ENCODE peak calls at places on chromosome 22, in six cellular contexts. One of them, this sample, is unnamed. For H3K27me3, the result is how much of the 10 kb centered on the place peaks cover.

GRCh38 chr22:23219787-23220484 is 39.6 kb downstream of the BCR start:
- DNase-seq in neural progenitor cell: no peak
- DNase-seq in mesenchymal stem cell: peak
- DNase-seq in colonic mucosa: peak
- DNase-seq in tibial artery: peak
- DNase-seq in cardiac muscle cell: peak
- DNase-seq in this sample: peak

GRCh38 chr22:19784396-19785175 is 24.0 kb downstream of the TBX1 start:
- DNase-seq in neural progenitor cell: no peak
- DNase-seq in mesenchymal stem cell: no peak
- DNase-seq in colonic mucosa: no peak
- DNase-seq in tibial artery: no peak
- DNase-seq in cardiac muscle cell: no peak
- DNase-seq in this sample: no peak

GRCh38 chr22:25076281-25076680 is 123.4 kb upstream of the CRYBB3 start:
- DNase-seq in neural progenitor cell: no peak
- DNase-seq in mesenchymal stem cell: no peak
- DNase-seq in colonic mucosa: no peak
- DNase-seq in tibial artery: no peak
- DNase-seq in cardiac muscle cell: no peak
- DNase-seq in this sample: no peak

GRCh38 chr22:23882370-23882769 is 11.8 kb upstream of the MIF start:
- DNase-seq in neural progenitor cell: no peak
- DNase-seq in mesenchymal stem cell: no peak
- DNase-seq in colonic mucosa: no peak
- DNase-seq in tibial artery: no peak
- DNase-seq in cardiac muscle cell: no peak
- DNase-seq in this sample: no peak

GRCh38 chr22:38954414-38955043 is 2.9 kb upstream of the APOBEC3A start:
- DNase-seq in neural progenitor cell: no peak
- DNase-seq in mesenchymal stem cell: no peak
- DNase-seq in colonic mucosa: no peak
- DNase-seq in tibial artery: peak
- DNase-seq in cardiac muscle cell: no peak
- DNase-seq in this sample: no peak

GRCh38 chr22:23696326-23696851 is 5.6 kb downstream of the RGL4 start:
- DNase-seq in neural progenitor cell: no peak
- DNase-seq in mesenchymal stem cell: no peak
- DNase-seq in colonic mucosa: no peak
- DNase-seq in tibial artery: no peak
- DNase-seq in cardiac muscle cell: peak
- DNase-seq in this sample: no peak

GRCh38 chr22:47902646-47903180 is 1140.3 kb downstream of the TBC1D22A start:
- DNase-seq in neural progenitor cell: no peak
- DNase-seq in mesenchymal stem cell: no peak
- DNase-seq in colonic mucosa: no peak
- DNase-seq in tibial artery: no peak
- DNase-seq in cardiac muscle cell: no peak
- DNase-seq in this sample: no peak

GRCh38 chr22:22001664-22002525 is 19.3 kb upstream of the TOP3B start:
- DNase-seq in neural progenitor cell: no peak
- DNase-seq in mesenchymal stem cell: no peak
- DNase-seq in colonic mucosa: no peak
- DNase-seq in tibial artery: no peak
- DNase-seq in cardiac muscle cell: no peak
- DNase-seq in this sample: no peak

GRCh38 chr22:49965291-49966040 is 4.9 kb downstream of the PIM3 start:
- DNase-seq in neural progenitor cell: peak
- DNase-seq in mesenchymal stem cell: no peak
- DNase-seq in colonic mucosa: peak
- DNase-seq in tibial artery: peak
- DNase-seq in cardiac muscle cell: no peak
- DNase-seq in this sample: no peak

GRCh38 chr22:47854680-47855079 is 1092.2 kb downstream of the TBC1D22A start:
- DNase-seq in neural progenitor cell: no peak
- DNase-seq in mesenchymal stem cell: no peak
- DNase-seq in colonic mucosa: no peak
- DNase-seq in tibial artery: no peak
- DNase-seq in cardiac muscle cell: no peak
- DNase-seq in this sample: no peak

GRCh38 chr22:48146426-48146825 is 1384.0 kb downstream of the TBC1D22A start:
- DNase-seq in neural progenitor cell: no peak
- DNase-seq in mesenchymal stem cell: no peak
- DNase-seq in colonic mucosa: no peak
- DNase-seq in tibial artery: no peak
- DNase-seq in cardiac muscle cell: no peak
- DNase-seq in this sample: no peak

GRCh38 chr22:50737728-50738648 is at the start of gene ACR:
- DNase-seq in neural progenitor cell: no peak
- DNase-seq in mesenchymal stem cell: no peak
- DNase-seq in colonic mucosa: peak
- DNase-seq in tibial artery: peak
- DNase-seq in cardiac muscle cell: no peak
- DNase-seq in this sample: no peak

GRCh38 chr22:50734986-50735738 is 2.8 kb upstream of the ACR start:
- DNase-seq in neural progenitor cell: no peak
- DNase-seq in mesenchymal stem cell: no peak
- DNase-seq in colonic mucosa: peak
- DNase-seq in tibial artery: peak
- DNase-seq in cardiac muscle cell: no peak
- DNase-seq in this sample: no peak

GRCh38 chr22:25853902-25854301 is 111.9 kb downstream of the MYO18B start:
- DNase-seq in neural progenitor cell: peak
- DNase-seq in mesenchymal stem cell: no peak
- DNase-seq in colonic mucosa: no peak
- DNase-seq in tibial artery: no peak
- DNase-seq in cardiac muscle cell: no peak
- DNase-seq in this sample: no peak

GRCh38 chr22:35314161-35314942 is 14.7 kb downstream of the TOM1 start:
- DNase-seq in neural progenitor cell: no peak
- DNase-seq in mesenchymal stem cell: no peak
- DNase-seq in colonic mucosa: peak
- DNase-seq in tibial artery: peak
- DNase-seq in cardiac muscle cell: no peak
- DNase-seq in this sample: no peak

GRCh38 chr22:49788492-49788891 is 39.2 kb downstream of the BRD1 start:
- DNase-seq in neural progenitor cell: no peak
- DNase-seq in mesenchymal stem cell: peak
- DNase-seq in colonic mucosa: peak
- DNase-seq in tibial artery: peak
- DNase-seq in cardiac muscle cell: peak
- DNase-seq in this sample: no peak

GRCh38 chr22:31090217-31091085 is 9.3 kb downstream of the SMTN start:
- DNase-seq in neural progenitor cell: no peak
- DNase-seq in mesenchymal stem cell: no peak
- DNase-seq in colonic mucosa: no peak
- DNase-seq in tibial artery: peak
- DNase-seq in cardiac muscle cell: no peak
- DNase-seq in this sample: no peak

GRCh38 chr22:27534720-27535125 is 266.8 kb downstream of the MN1 start:
- DNase-seq in neural progenitor cell: no peak
- DNase-seq in mesenchymal stem cell: peak
- DNase-seq in colonic mucosa: no peak
- DNase-seq in tibial artery: no peak
- DNase-seq in cardiac muscle cell: peak
- DNase-seq in this sample: no peak

GRCh38 chr22:20744456-20744855 is 29.5 kb upstream of the SERPIND1 start:
- DNase-seq in neural progenitor cell: no peak
- DNase-seq in mesenchymal stem cell: no peak
- DNase-seq in colonic mucosa: no peak
- DNase-seq in tibial artery: no peak
- DNase-seq in cardiac muscle cell: no peak
- DNase-seq in this sample: no peak

GRCh38 chr22:25114369-25115362 is 85.0 kb upstream of the CRYBB3 start:
- DNase-seq in neural progenitor cell: peak
- DNase-seq in mesenchymal stem cell: no peak
- DNase-seq in colonic mucosa: no peak
- DNase-seq in tibial artery: no peak
- DNase-seq in cardiac muscle cell: no peak
- DNase-seq in this sample: peak

GRCh38 chr22:17009640-17010291 is 1.7 kb upstream of the GAB4 start:
- DNase-seq in neural progenitor cell: no peak
- DNase-seq in mesenchymal stem cell: no peak
- DNase-seq in colonic mucosa: no peak
- DNase-seq in tibial artery: no peak
- DNase-seq in cardiac muscle cell: no peak
- DNase-seq in this sample: no peak

DNA sequence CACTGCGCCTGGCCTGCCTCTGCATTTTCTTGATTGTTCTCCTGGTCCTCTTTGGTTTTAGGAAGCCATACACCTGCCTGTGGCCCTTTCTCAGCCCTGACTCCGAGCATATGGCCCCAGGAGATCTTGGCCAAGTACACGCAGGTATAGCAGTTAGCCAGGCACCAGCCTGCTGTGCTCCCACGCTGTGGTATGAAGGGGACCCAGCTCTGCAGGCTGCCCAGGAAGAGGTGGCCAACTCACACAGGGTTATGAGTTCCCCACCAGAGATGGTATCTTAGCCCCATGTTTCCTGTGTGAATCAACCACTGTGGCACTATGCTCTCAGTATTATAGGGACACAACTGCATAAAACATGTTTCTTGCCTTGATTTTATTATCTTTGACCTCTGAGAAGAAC is 31.1 kb downstream of the SGSM3 start:
- DNase-seq in neural progenitor cell: no peak
- DNase-seq in mesenchymal stem cell: no peak
- DNase-seq in colonic mucosa: no peak
- DNase-seq in tibial artery: no peak
- DNase-seq in cardiac muscle cell: no peak
- DNase-seq in this sample: no peak
- H3K4me3 ChIP-seq in neural progenitor cell: no peak
- H3K4me3 ChIP-seq in mesenchymal stem cell: no peak
- H3K4me3 ChIP-seq in colonic mucosa: no peak
- H3K4me3 ChIP-seq in tibial artery: no peak
- H3K4me3 ChIP-seq in cardiac muscle cell: no peak
- H3K4me3 ChIP-seq in this sample: no peak

GRCh38 chr22:45336971-45337431 is 27.3 kb downstream of the FAM118A start:
- DNase-seq in neural progenitor cell: no peak
- DNase-seq in mesenchymal stem cell: no peak
- DNase-seq in colonic mucosa: peak
- DNase-seq in tibial artery: peak
- DNase-seq in cardiac muscle cell: peak
- DNase-seq in this sample: no peak

GRCh38 chr22:45335021-45335818 is 25.5 kb downstream of the FAM118A start:
- DNase-seq in neural progenitor cell: peak
- DNase-seq in mesenchymal stem cell: no peak
- DNase-seq in colonic mucosa: no peak
- DNase-seq in tibial artery: no peak
- DNase-seq in cardiac muscle cell: no peak
- DNase-seq in this sample: peak

GRCh38 chr22:45334068-45334467 is 24.3 kb downstream of the FAM118A start:
- DNase-seq in neural progenitor cell: no peak
- DNase-seq in mesenchymal stem cell: no peak
- DNase-seq in colonic mucosa: no peak
- DNase-seq in tibial artery: no peak
- DNase-seq in cardiac muscle cell: no peak
- DNase-seq in this sample: peak

GRCh38 chr22:45335854-45336492 is 26.2 kb downstream of the FAM118A start:
- DNase-seq in neural progenitor cell: no peak
- DNase-seq in mesenchymal stem cell: no peak
- DNase-seq in colonic mucosa: no peak
- DNase-seq in tibial artery: no peak
- DNase-seq in cardiac muscle cell: no peak
- DNase-seq in this sample: no peak

GRCh38 chr22:45334528-45334927 is 24.8 kb downstream of the FAM118A start:
- DNase-seq in neural progenitor cell: no peak
- DNase-seq in mesenchymal stem cell: no peak
- DNase-seq in colonic mucosa: no peak
- DNase-seq in tibial artery: no peak
- DNase-seq in cardiac muscle cell: no peak
- DNase-seq in this sample: no peak
- H3K27ac ChIP-seq in neural progenitor cell: no peak
- H3K27ac ChIP-seq in mesenchymal stem cell: no peak
- H3K27ac ChIP-seq in colonic mucosa: no peak
- H3K27ac ChIP-seq in tibial artery: peak
- H3K27ac ChIP-seq in cardiac muscle cell: peak
- H3K27ac ChIP-seq in this sample: peak

DNA sequence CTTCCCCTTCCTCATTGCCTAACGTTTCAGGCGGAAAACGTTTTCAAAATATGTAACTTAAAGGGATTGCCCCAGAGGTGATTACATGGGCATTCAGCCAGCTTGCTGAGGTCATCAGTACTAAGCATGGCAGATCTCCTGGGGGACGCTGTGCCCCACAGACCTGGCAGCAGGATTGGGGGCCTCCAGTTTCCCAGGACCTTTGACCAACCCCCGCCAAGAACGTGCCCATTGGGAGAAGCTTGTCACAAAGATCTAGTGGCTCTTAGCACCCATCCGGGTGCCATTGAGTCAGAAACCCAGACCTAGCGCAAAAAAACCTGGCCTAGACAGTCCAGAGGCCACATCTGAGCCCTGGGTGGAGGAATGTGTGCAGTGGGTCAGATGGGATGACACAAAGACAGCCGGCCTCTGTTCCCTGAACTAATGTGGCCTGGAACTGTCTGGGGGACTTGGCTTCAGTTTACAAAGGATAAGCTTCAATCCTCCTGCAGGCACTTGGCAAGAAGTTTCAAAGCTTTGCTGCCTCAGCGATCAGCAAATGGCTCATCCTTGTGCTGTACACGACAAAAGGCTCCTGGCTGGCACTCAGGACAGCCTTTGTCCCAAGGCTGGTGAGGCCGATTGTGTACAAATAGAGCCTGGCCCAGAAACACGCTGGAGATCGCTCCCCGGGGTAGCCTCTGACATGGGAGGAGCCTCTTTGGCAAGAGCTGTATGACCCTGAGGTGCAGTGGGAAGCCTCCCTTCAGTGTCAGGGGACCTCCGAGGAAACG is 9.5 kb downstream of the C1QTNF6 start:
- DNase-seq in neural progenitor cell: peak
- DNase-seq in mesenchymal stem cell: no peak
- DNase-seq in colonic mucosa: peak
- DNase-seq in tibial artery: no peak
- DNase-seq in cardiac muscle cell: peak
- DNase-seq in this sample: no peak
- H3K27me3 ChIP-seq in neural progenitor cell: under half
- H3K27me3 ChIP-seq in mesenchymal stem cell: under half
- H3K27me3 ChIP-seq in colonic mucosa: under half
- H3K27me3 ChIP-seq in tibial artery: under half
- H3K27me3 ChIP-seq in cardiac muscle cell: under half
- H3K27me3 ChIP-seq in this sample: under half

DNA sequence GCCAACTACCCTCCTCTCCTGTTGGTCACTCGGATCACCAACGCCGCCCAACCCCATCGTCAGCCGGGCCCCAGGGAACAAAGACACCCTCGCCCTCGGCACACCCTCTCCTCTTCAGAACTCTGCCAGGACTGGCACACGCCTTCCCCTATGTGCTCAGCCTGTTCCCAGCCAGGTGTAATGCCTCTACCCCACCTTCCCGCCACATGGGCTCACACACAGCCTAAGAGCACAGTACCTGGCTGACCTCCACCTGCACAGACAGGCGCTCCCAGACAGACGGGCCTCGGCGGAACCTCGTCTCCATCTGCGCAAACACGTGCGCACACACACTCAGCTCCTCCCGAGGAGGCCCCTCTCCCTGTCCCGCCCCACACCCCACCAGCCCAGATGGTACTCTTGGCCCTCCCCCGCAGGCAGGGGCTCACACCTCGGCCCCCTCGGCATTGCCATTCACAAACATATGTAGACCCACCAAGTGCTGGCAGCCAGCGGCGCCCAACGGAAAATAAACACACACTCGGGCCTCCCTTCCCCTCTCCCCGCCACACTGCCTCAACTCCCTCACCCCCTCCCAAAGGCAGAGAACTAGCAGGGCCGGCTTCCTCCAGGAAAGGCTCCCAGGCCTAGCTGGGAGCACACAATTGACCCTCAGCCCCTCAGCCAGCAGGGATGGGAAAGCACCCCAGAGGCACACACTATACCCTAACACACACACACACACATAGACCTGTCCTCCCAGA is 8.5 kb downstream of the ELFN2 start:
- DNase-seq in neural progenitor cell: peak
- DNase-seq in mesenchymal stem cell: no peak
- DNase-seq in colonic mucosa: no peak
- DNase-seq in tibial artery: no peak
- DNase-seq in cardiac muscle cell: no peak
- DNase-seq in this sample: no peak
- H3K4me3 ChIP-seq in neural progenitor cell: no peak
- H3K4me3 ChIP-seq in mesenchymal stem cell: no peak
- H3K4me3 ChIP-seq in colonic mucosa: no peak
- H3K4me3 ChIP-seq in tibial artery: no peak
- H3K4me3 ChIP-seq in cardiac muscle cell: no peak
- H3K4me3 ChIP-seq in this sample: no peak